ENCODE peak calls at places on chromosome 16, in nine cellular contexts. D, G, J, I, V, M, C, H and O are unnamed samples.

GRCh38 chr16:29961479-29962343 is at the start of gene TMEM219:
- DNase-seq in D (peak; percentile 61), G (peak; percentile 88), J (peak; percentile 97), I (peak; percentile 95), V (peak; percentile 87), M (peak; percentile 96), C (peak; percentile 93), H (peak; percentile 93), O (peak; percentile 82)

GRCh38 chr16:52436646-52437645 is 110.0 kb downstream of the TOX3 start:
- DNase-seq in D (no peak), G (no peak), J (no peak), I (no peak), V (no peak), M (no peak), C (no peak), H (no peak), O (no peak)

GRCh38 chr16:62034236-62035114 is 1.8 kb downstream of the CDH8 start:
- DNase-seq in D (no peak), G (no peak), J (no peak), I (peak; percentile 82), V (no peak), M (no peak), C (no peak), H (peak; percentile 49), O (no peak)

GRCh38 chr16:71845639-71846431 is at the start of gene ATXN1L:
- DNase-seq in D (peak; percentile 16), G (peak; percentile 81), J (peak; percentile 97), I (peak; percentile 94), V (peak; percentile 91), M (peak; percentile 95), C (peak; percentile 96), H (peak; percentile 88), O (peak; percentile 93)

GRCh38 chr16:29857133-29857760 is 5.8 kb downstream of the CDIPT start:
- DNase-seq in D (peak; percentile 73), G (no peak), J (no peak), I (no peak), V (peak; percentile 67), M (no peak), C (peak; percentile 72), H (no peak), O (no peak)

GRCh38 chr16:49019826-49020401 is 261.7 kb downstream of the CBLN1 start:
- DNase-seq in D (no peak), G (no peak), J (no peak), I (peak; percentile 45), V (no peak), M (no peak), C (no peak), H (no peak), O (no peak)

GRCh38 chr16:85276258-85276657 is 164.0 kb upstream of the CIBAR2 start:
- DNase-seq in D (no peak), G (no peak), J (no peak), I (no peak), V (no peak), M (no peak), C (no peak), H (no peak), O (no peak)

GRCh38 chr16:50268352-50268751 is 2.0 kb downstream of the ADCY7 start:
- DNase-seq in D (no peak), G (no peak), J (peak; percentile 19), I (no peak), V (no peak), M (peak; percentile 15), C (no peak), H (no peak), O (no peak)

GRCh38 chr16:79658301-79659001 is 57.9 kb upstream of the MAF start:
- DNase-seq in D (no peak), G (peak; percentile 83), J (no peak), I (no peak), V (peak; percentile 91), M (no peak), C (peak; percentile 84), H (no peak), O (no peak)

GRCh38 chr16:51180719-51181494 is 29.8 kb upstream of the SALL1 start:
- DNase-seq in D (no peak), G (no peak), J (no peak), I (no peak), V (no peak), M (no peak), C (no peak), H (no peak), O (no peak)

GRCh38 chr16:86044241-86044671 is 145.3 kb downstream of the IRF8 start:
- DNase-seq in D (no peak), G (no peak), J (peak; percentile 51), I (peak; percentile 93), V (no peak), M (peak; percentile 66), C (peak; percentile 64), H (peak; percentile 38), O (no peak)

GRCh38 chr16:76390476-76390875 is 113.3 kb downstream of the CNTNAP4 start:
- DNase-seq in D (no peak), G (no peak), J (no peak), I (no peak), V (no peak), M (no peak), C (no peak), H (no peak), O (no peak)

GRCh38 chr16:27628216-27628945 is 78.4 kb downstream of the KATNIP start:
- DNase-seq in D (no peak), G (no peak), J (peak; percentile 62), I (peak; percentile 55), V (no peak), M (no peak), C (no peak), H (no peak), O (no peak)

GRCh38 chr16:11553371-11553770 is 33.3 kb downstream of the LITAF start:
- DNase-seq in D (no peak), G (no peak), J (no peak), I (no peak), V (no peak), M (no peak), C (no peak), H (no peak), O (no peak)

GRCh38 chr16:78984887-78985464 is 615.6 kb downstream of the MAF start:
- DNase-seq in D (no peak), G (no peak), J (no peak), I (no peak), V (no peak), M (no peak), C (no peak), H (no peak), O (no peak)

GRCh38 chr16:25109643-25110042 is 1.9 kb upstream of the LCMT1 start:
- DNase-seq in D (peak; percentile 71), G (no peak), J (peak; percentile 52), I (no peak), V (peak; percentile 89), M (no peak), C (peak; percentile 91), H (no peak), O (no peak)

DNA sequence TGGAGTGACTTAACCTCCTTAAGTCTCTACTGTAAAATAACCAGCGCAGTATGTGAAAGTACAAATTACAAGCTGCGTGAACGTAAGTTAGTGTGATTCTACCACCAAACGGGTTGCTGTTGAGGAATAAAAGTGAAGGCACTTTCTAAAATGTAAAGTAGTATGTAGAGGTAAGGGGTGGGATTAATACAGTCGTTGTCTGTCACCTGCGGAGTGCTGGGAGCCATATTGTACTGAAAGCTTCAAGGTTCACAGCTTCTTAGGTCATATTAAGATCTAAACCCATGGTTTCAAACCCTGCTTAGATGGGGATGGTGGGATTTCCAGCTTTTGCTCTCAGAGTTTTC is 1.4 kb downstream of the RSPRY1 start:
- DNase-seq in D (no peak), G (no peak), J (no peak), I (peak; percentile 55), V (no peak), M (no peak), C (peak; percentile 22), H (no peak), O (peak; percentile 26)
- H3K36me3 ChIP-seq in D (no peaks in the 10 kb centered on the region), G (no peaks in the 10 kb centered on the region), J (peaks cover 4% of the 10 kb centered on the region), I (peaks cover 13% of the 10 kb centered on the region), V (no peaks in the 10 kb centered on the region), M (no peaks in the 10 kb centered on the region), C (no peaks in the 10 kb centered on the region), H (no peaks in the 10 kb centered on the region), O (no peaks in the 10 kb centered on the region)

GRCh38 chr16:68351991-68352431 is 41.2 kb downstream of the PRMT7 start:
- DNase-seq in D (no peak), G (peak; percentile 76), J (peak; percentile 70), I (no peak), V (no peak), M (no peak), C (no peak), H (no peak), O (peak; percentile 45)

GRCh38 chr16:68351463-68351862 is 40.6 kb downstream of the PRMT7 start:
- DNase-seq in D (no peak), G (no peak), J (peak; percentile 52), I (no peak), V (no peak), M (no peak), C (no peak), H (no peak), O (no peak)

GRCh38 chr16:68348645-68349445 is 38.0 kb downstream of the PRMT7 start:
- DNase-seq in D (no peak), G (no peak), J (no peak), I (no peak), V (no peak), M (no peak), C (no peak), H (no peak), O (no peak)

GRCh38 chr16:68350951-68351350 is 40.1 kb downstream of the PRMT7 start:
- DNase-seq in D (no peak), G (no peak), J (peak; percentile 17), I (no peak), V (no peak), M (no peak), C (no peak), H (no peak), O (no peak)

DNA sequence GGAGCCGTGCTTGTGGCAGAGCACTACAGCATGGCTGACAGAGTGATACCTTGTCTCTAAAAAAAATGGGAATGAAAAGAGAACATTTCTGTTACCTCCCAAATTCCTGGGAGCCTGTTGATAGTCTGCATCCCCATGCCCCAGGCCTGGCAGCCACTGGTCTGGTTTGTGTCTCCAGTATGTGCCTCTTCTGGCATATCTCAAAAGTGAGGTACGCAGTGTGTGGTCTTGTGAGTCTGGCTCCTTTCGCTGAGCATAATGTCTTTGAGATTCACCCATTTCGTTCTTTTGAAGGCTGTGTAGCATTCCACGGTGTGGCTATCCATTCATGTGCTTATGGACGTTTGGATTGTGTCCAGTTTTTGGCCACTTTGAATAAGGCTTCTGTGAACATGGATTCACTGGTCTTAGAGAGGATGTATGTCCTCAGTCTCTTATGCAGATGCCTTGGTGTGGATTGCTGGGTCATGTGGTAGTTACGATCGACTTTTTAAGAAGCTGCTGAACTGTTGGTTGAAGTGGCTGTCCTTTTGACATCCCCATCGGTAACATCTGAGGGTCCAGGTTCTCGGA is 39.1 kb downstream of the PRMT7 start:
- DNase-seq in D (no peak), G (no peak), J (no peak), I (no peak), V (no peak), M (no peak), C (no peak), H (no peak), O (no peak)
- H3K36me3 ChIP-seq in D (peaks cover 39% of the 10 kb centered on the region), G (peaks cover 10% of the 10 kb centered on the region), J (no peaks in the 10 kb centered on the region), I (peaks cover 76% of the 10 kb centered on the region), V (peaks cover 60% of the 10 kb centered on the region), M (peaks cover 87% of the 10 kb centered on the region), C (peaks cover 19% of the 10 kb centered on the region), H (peaks cover 60% of the 10 kb centered on the region), O (peaks cover 41% of the 10 kb centered on the region)

GRCh38 chr16:56483394-56483793 is 32.0 kb downstream of the OGFOD1 start:
- DNase-seq in D (no peak), G (no peak), J (no peak), I (no peak), V (no peak), M (no peak), C (no peak), H (no peak), O (no peak)
- H3K36me3 ChIP-seq in D (peaks cover 5% of the 10 kb centered on the region), G (no peaks in the 10 kb centered on the region), J (no peaks in the 10 kb centered on the region), I (peaks cover 51% of the 10 kb centered on the region), V (peaks cover 25% of the 10 kb centered on the region), M (peaks cover 68% of the 10 kb centered on the region), C (peaks cover 13% of the 10 kb centered on the region), H (peaks cover 10% of the 10 kb centered on the region), O (no peaks in the 10 kb centered on the region)

GRCh38 chr16:57658878-57659674 is 9.0 kb upstream of the ADGRG3 start:
- DNase-seq in D (no peak), G (no peak), J (no peak), I (no peak), V (no peak), M (no peak), C (no peak), H (no peak), O (no peak)
- H3K36me3 ChIP-seq in D (no peaks in the 10 kb centered on the region), G (no peaks in the 10 kb centered on the region), J (no peaks in the 10 kb centered on the region), I (no peaks in the 10 kb centered on the region), V (peaks cover 8% of the 10 kb centered on the region), M (peaks cover 13% of the 10 kb centered on the region), C (no peaks in the 10 kb centered on the region), H (peaks cover 63% of the 10 kb centered on the region), O (peaks cover 65% of the 10 kb centered on the region)